ENCODE peak calls at places on chromosomes 7 and 10, in eight cellular contexts. M, J, Z, Y, K, E, Q and B are unnamed samples.

GRCh38 chr10:96794786-96795733 is 37.0 kb upstream of the LCOR start:
- DNase-seq in M (no peak), J (no peak), Z (no peak), Y (peak; percentile 1), K (no peak), E (no peak), Q (no peak), B (peak; percentile 14)

GRCh38 chr7:79673969-79674368 is 220.5 kb upstream of the MAGI2 start:
- DNase-seq in M (no peak), J (no peak), Z (no peak), Y (no peak), K (no peak), E (no peak), Q (no peak), B (no peak)

GRCh38 chr10:97454330-97455036 is 8.5 kb downstream of the ZDHHC16 start:
- DNase-seq in M (no peak), J (no peak), Z (peak; percentile 54), Y (no peak), K (no peak), E (no peak), Q (no peak), B (no peak)

GRCh38 chr7:84218681-84219080 is 24.1 kb upstream of the SEMA3A start:
- DNase-seq in M (peak; percentile 52), J (peak; percentile 85), Z (peak; percentile 90), Y (no peak), K (no peak), E (peak; percentile 87), Q (no peak), B (peak; percentile 77)

GRCh38 chr7:17952387-17952786 is 12.1 kb upstream of the SNX13 start:
- DNase-seq in M (no peak), J (no peak), Z (no peak), Y (no peak), K (no peak), E (no peak), Q (no peak), B (no peak)

GRCh38 chr7:835491-836401 is 3.5 kb downstream of the SUN1 start:
- DNase-seq in M (no peak), J (no peak), Z (no peak), Y (no peak), K (no peak), E (peak; percentile 73), Q (no peak), B (no peak)

GRCh38 chr10:60473557-60473956 is 83.9 kb upstream of the ANK3 start:
- DNase-seq in M (peak; percentile 79), J (no peak), Z (peak; percentile 39), Y (no peak), K (no peak), E (peak; percentile 99), Q (no peak), B (no peak)

GRCh38 chr10:79059859-79060379 is 8.8 kb upstream of the ZMIZ1 start:
- DNase-seq in M (no peak), J (no peak), Z (no peak), Y (no peak), K (no peak), E (no peak), Q (peak; percentile 42), B (no peak)

GRCh38 chr10:34969171-34969570 is 121.0 kb downstream of the CUL2 start:
- DNase-seq in M (no peak), J (no peak), Z (no peak), Y (no peak), K (no peak), E (no peak), Q (no peak), B (no peak)

GRCh38 chr10:125691160-125691981 is 8.4 kb upstream of the TEX36 start:
- DNase-seq in M (no peak), J (no peak), Z (no peak), Y (no peak), K (no peak), E (peak; percentile 74), Q (no peak), B (peak; percentile 79)

GRCh38 chr10:107022600-107023354 is 141.7 kb downstream of the SORCS1 start:
- DNase-seq in M (no peak), J (no peak), Z (no peak), Y (peak; percentile 23), K (no peak), E (no peak), Q (no peak), B (no peak)

GRCh38 chr10:89889610-89890009 is 188.2 kb downstream of the KIF20B start:
- DNase-seq in M (no peak), J (no peak), Z (no peak), Y (peak; percentile 5), K (no peak), E (no peak), Q (no peak), B (no peak)

GRCh38 chr10:121169406-121169805 is 318.2 kb downstream of the WDR11 start:
- DNase-seq in M (no peak), J (no peak), Z (no peak), Y (no peak), K (no peak), E (no peak), Q (no peak), B (no peak)

GRCh38 chr10:121171825-121172224 is 320.7 kb downstream of the WDR11 start:
- DNase-seq in M (no peak), J (no peak), Z (no peak), Y (no peak), K (no peak), E (no peak), Q (no peak), B (no peak)

GRCh38 chr10:121167534-121168243 is 316.5 kb downstream of the WDR11 start:
- DNase-seq in M (no peak), J (no peak), Z (no peak), Y (no peak), K (no peak), E (no peak), Q (no peak), B (no peak)

GRCh38 chr10:121165276-121165675 is 314.1 kb downstream of the WDR11 start:
- DNase-seq in M (no peak), J (peak; percentile 0), Z (peak; percentile 1), Y (no peak), K (no peak), E (peak; percentile 61), Q (no peak), B (no peak)

GRCh38 chr10:121168513-121169216 is 317.5 kb downstream of the WDR11 start:
- DNase-seq in M (no peak), J (no peak), Z (no peak), Y (peak; percentile 38), K (peak; percentile 51), E (no peak), Q (no peak), B (no peak)
- TF ChIP-seq CTCF in M (no peak), J (no peak), Z (no peak), Y (peak; percentile 24), K (peak; percentile 64), E (no peak), Q (no peak), B (no peak)

DNA sequence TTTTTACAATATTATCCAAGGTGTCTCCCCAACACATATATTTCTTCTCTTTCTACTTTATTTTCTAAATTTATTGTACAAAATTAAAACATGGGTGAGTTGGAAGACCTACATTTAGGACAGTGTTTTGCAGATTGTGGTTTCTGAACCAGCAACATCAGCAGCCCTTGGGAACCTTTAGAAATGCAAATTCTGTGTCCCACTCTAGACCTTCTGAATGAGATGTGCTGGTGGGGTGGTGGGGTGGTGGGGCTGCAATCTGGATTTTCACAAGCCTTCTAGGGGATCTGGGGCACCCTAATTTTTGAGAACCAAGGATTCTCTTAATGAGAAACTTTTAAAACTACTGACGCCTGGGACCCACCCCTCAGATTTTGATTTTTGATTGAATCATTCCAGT is 7.4 kb upstream of the PAPSS2 start:
- DNase-seq in M (no peak), J (no peak), Z (no peak), Y (no peak), K (no peak), E (no peak), Q (no peak), B (no peak)
- H3K4me3 ChIP-seq in M (no peak overlapping the region), J (no peak overlapping the region), Z (no peak overlapping the region), Y (no peak overlapping the region), K (no peak overlapping the region), E (no peak overlapping the region), Q (no peak overlapping the region), B (no peak overlapping the region)

GRCh38 chr7:157273208-157274202 is 63.3 kb upstream of the DNAJB6 start:
- DNase-seq in M (peak; percentile 69), J (peak; percentile 48), Z (peak; percentile 86), Y (peak; percentile 85), K (peak; percentile 92), E (peak; percentile 82), Q (peak; percentile 86), B (peak; percentile 90)

GRCh38 chr7:157271315-157271990 is 65.4 kb upstream of the DNAJB6 start:
- DNase-seq in M (no peak), J (no peak), Z (peak; percentile 70), Y (no peak), K (no peak), E (no peak), Q (peak; percentile 56), B (peak; percentile 43)

GRCh38 chr7:157272351-157273207 is 64.2 kb upstream of the DNAJB6 start:
- DNase-seq in M (no peak), J (no peak), Z (no peak), Y (no peak), K (no peak), E (no peak), Q (peak; percentile 58), B (no peak)

GRCh38 chr7:157270060-157270444 is 66.8 kb upstream of the DNAJB6 start:
- DNase-seq in M (no peak), J (no peak), Z (no peak), Y (no peak), K (no peak), E (no peak), Q (no peak), B (no peak)

GRCh38 chr7:157271991-157272324 is 64.8 kb upstream of the DNAJB6 start:
- DNase-seq in M (peak; percentile 64), J (peak; percentile 99), Z (peak; percentile 100), Y (no peak), K (no peak), E (peak; percentile 58), Q (peak; percentile 79), B (peak; percentile 98)
- TF ChIP-seq CTCF in M (no peak), J (no peak), Z (no peak), Y (no peak), K (no peak), E (no peak), Q (no peak), B (no peak)

GRCh38 chr7:128867842-128868623 is 5.4 kb downstream of the ATP6V1F start:
- DNase-seq in M (no peak), J (peak; percentile 28), Z (no peak), Y (no peak), K (no peak), E (no peak), Q (no peak), B (no peak)
- H3K4me3 ChIP-seq in M (no peak overlapping the region), J (no peak overlapping the region), Z (no peak overlapping the region), Y (no peak overlapping the region), K (no peak overlapping the region), E (peak overlapping the region; percentile 78), Q (no peak overlapping the region), B (no peak overlapping the region)